ENCODE peak calls at places on chromosomes 5 and 9, in ten cellular contexts. E, N, S, Z, L, U, A, J, Q and K are unnamed samples.

GRCh38 chr5:109161914-109162683 is 247.7 kb downstream of the PJA2 start:
- DNase-seq in E (no peak), N (no peak), S (no peak), Z (no peak), L (no peak), U (no peak), A (no peak), J (no peak), Q (peak; percentile 63), K (no peak)

GRCh38 chr5:37739817-37740261 is 100.0 kb downstream of the GDNF start:
- DNase-seq in E (no peak), N (no peak), S (no peak), Z (peak; percentile 43), L (no peak), U (no peak), A (no peak), J (no peak), Q (peak; percentile 80), K (peak; percentile 64)

GRCh38 chr9:108469654-108470053 is 386.1 kb downstream of the ACTL7B start:
- DNase-seq in E (no peak), N (no peak), S (no peak), Z (peak; percentile 70), L (no peak), U (no peak), A (no peak), J (no peak), Q (peak; percentile 53), K (no peak)

GRCh38 chr5:37668524-37669047 is 171.3 kb downstream of the GDNF start:
- DNase-seq in E (no peak), N (peak; percentile 13), S (no peak), Z (peak; percentile 100), L (no peak), U (no peak), A (peak; percentile 89), J (no peak), Q (peak; percentile 96), K (peak; percentile 87)

GRCh38 chr9:75988663-75989062 is 98.2 kb downstream of the PCSK5 start:
- DNase-seq in E (no peak), N (no peak), S (no peak), Z (no peak), L (no peak), U (no peak), A (no peak), J (no peak), Q (no peak), K (no peak)

GRCh38 chr9:134964271-134964670 is 46.6 kb upstream of the FCN1 start:
- DNase-seq in E (no peak), N (no peak), S (no peak), Z (no peak), L (no peak), U (no peak), A (no peak), J (no peak), Q (no peak), K (no peak)

GRCh38 chr5:305459-305858 is 16.1 kb upstream of the AHRR start:
- DNase-seq in E (no peak), N (no peak), S (no peak), Z (no peak), L (no peak), U (no peak), A (no peak), J (no peak), Q (no peak), K (no peak)

GRCh38 chr5:6718161-6718681 is 5.0 kb downstream of the TENT4A start:
- DNase-seq in E (no peak), N (no peak), S (no peak), Z (no peak), L (no peak), U (no peak), A (no peak), J (no peak), Q (no peak), K (no peak)

GRCh38 chr5:167485395-167485794 is 806.0 kb upstream of the WWC1 start:
- DNase-seq in E (no peak), N (no peak), S (no peak), Z (peak; percentile 31), L (no peak), U (no peak), A (no peak), J (no peak), Q (no peak), K (no peak)

GRCh38 chr5:53167836-53168235 is 58.3 kb upstream of the MOCS2 start:
- DNase-seq in E (no peak), N (no peak), S (no peak), Z (peak; percentile 8), L (no peak), U (no peak), A (no peak), J (no peak), Q (peak; percentile 72), K (no peak)

GRCh38 chr5:126395627-126396026 is 27.6 kb upstream of the GRAMD2B start:
- DNase-seq in E (no peak), N (no peak), S (no peak), Z (no peak), L (no peak), U (no peak), A (no peak), J (no peak), Q (no peak), K (no peak)

GRCh38 chr9:69036799-69037198 is 1.2 kb downstream of the FXN start:
- DNase-seq in E (no peak), N (no peak), S (no peak), Z (no peak), L (no peak), U (no peak), A (peak; percentile 69), J (no peak), Q (no peak), K (no peak)